ENCODE peak calls at places on chromosome 13, in seven cellular contexts. F is HAP-1, H is cardiac fibroblast, U is progenitor cell of endocrine pancreas, B is fibroblast of mammary gland, X is kidney, R is AG09319. E is an unnamed sample.

GRCh38 chr13:23087884-23088283 is 92.9 kb upstream of the SGCG start:
- DNase-seq in F (peak; percentile 14), H (peak; percentile 12), U (no peak), B (peak; percentile 41), X (no peak), R (no peak), E (no peak)

GRCh38 chr13:27362064-27362751 is 62.2 kb upstream of the GTF3A start:
- DNase-seq in F (peak; percentile 77), H (peak; percentile 86), U (peak; percentile 88), B (peak; percentile 73), X (peak; percentile 94), R (peak; percentile 41), E (peak; percentile 67)

GRCh38 chr13:99526549-99526948 is 25.3 kb downstream of the TM9SF2 start:
- DNase-seq in F (no peak), H (no peak), U (no peak), B (no peak), X (no peak), R (no peak), E (no peak)

GRCh38 chr13:33976965-33977364 is 159.0 kb downstream of the RFC3 start:
- DNase-seq in F (no peak), H (no peak), U (no peak), B (no peak), X (no peak), R (no peak), E (no peak)

GRCh38 chr13:99498304-99499161 is 2.7 kb upstream of the TM9SF2 start:
- DNase-seq in F (peak; percentile 98), H (peak; percentile 98), U (peak; percentile 97), B (peak; percentile 96), X (peak; percentile 99), R (peak; percentile 93), E (peak; percentile 78)

GRCh38 chr13:30477346-30478235 is 11.9 kb upstream of the HMGB1 start:
- DNase-seq in F (no peak), H (no peak), U (no peak), B (no peak), X (no peak), R (no peak), E (no peak)

GRCh38 chr13:99471231-99472202 is 29.8 kb upstream of the TM9SF2 start:
- DNase-seq in F (no peak), H (no peak), U (no peak), B (peak; percentile 67), X (no peak), R (no peak), E (no peak)

GRCh38 chr13:19055611-19056010 is 126.0 kb downstream of the TUBA3C start:
- DNase-seq in F (no peak), H (no peak), U (no peak), B (no peak), X (no peak), R (no peak), E (no peak)

GRCh38 chr13:86932935-86933334 is 738.2 kb upstream of the SLITRK5 start:
- DNase-seq in F (no peak), H (no peak), U (no peak), B (no peak), X (no peak), R (no peak), E (no peak)